ENCODE peak calls at places on chromosomes 5 and 9, in five cellular contexts. L is HCT116, R is astrocyte, M is heart right ventricle, U is right lobe of liver. S is an unnamed sample. For H3K4me1, the result is how much of the 10 kb centered on the place peaks cover.

GRCh38 chr9:70477146-70477745 is 62.8 kb upstream of the KLF9 start:
- DNase-seq in R (peak), U (no peak), L (no peak), M (no peak), S (no peak)

GRCh38 chr5:148805323-148806290 is 20.8 kb upstream of the ADRB2 start:
- DNase-seq in R (peak), M (peak), L (no peak), U (no peak), S (peak)

GRCh38 chr5:55613112-55613868 is 78.5 kb upstream of the PLPP1 start:
- DNase-seq in L (no peak), U (no peak), R (no peak), M (no peak), S (no peak)

GRCh38 chr9:93184439-93185221 is 691 bp downstream of the WNK2 start:
- DNase-seq in L (no peak), M (no peak), U (no peak), R (no peak), S (no peak)

GRCh38 chr5:140341591-140341990 is 4.8 kb downstream of the HBEGF start:
- DNase-seq in M (peak), R (no peak), L (no peak), U (no peak), S (peak)

GRCh38 chr5:152688561-152689274 is 283.6 kb upstream of the NMUR2 start:
- DNase-seq in U (no peak), L (no peak), R (peak), M (no peak), S (no peak)

GRCh38 chr5:107523019-107523680 is 147.6 kb downstream of the EFNA5 start:
- DNase-seq in L (no peak), M (no peak), U (no peak), R (no peak), S (no peak)

GRCh38 chr9:125106285-125106893 is 36.9 kb downstream of the SCAI start:
- DNase-seq in U (no peak), L (no peak), M (no peak), R (peak), S (no peak)

GRCh38 chr5:77632526-77633268 is 5.8 kb downstream of the OTP start:
- DNase-seq in U (no peak), M (no peak), L (no peak), R (no peak), S (no peak)

GRCh38 chr5:103896593-103896992 is 334.0 kb upstream of the NUDT12 start:
- DNase-seq in L (no peak), M (no peak), U (no peak), R (no peak), S (no peak)

GRCh38 chr9:114002986-114003740 is 74.9 kb downstream of the AMBP start:
- DNase-seq in M (peak), L (no peak), U (no peak), R (peak), S (no peak)

GRCh38 chr9:34592895-34593601 is 3.5 kb upstream of the CNTFR start:
- DNase-seq in U (peak), R (no peak), L (no peak), M (peak), S (peak)

GRCh38 chr9:38233343-38233742 is 159.2 kb upstream of the ALDH1B1 start:
- DNase-seq in L (no peak), M (no peak), R (no peak), U (no peak), S (no peak)

GRCh38 chr5:143316844-143317631 is 86.4 kb downstream of the NR3C1 start:
- DNase-seq in M (peak), U (no peak), R (peak), L (no peak), S (no peak)
- H3K4me1 ChIP-seq in M (under half), U (under half), R (under half), L (under half), S (half or more)

GRCh38 chr5:142221091-142221860 is 103.5 kb downstream of the SPRY4 start:
- DNase-seq in M (no peak), U (no peak), R (no peak), L (no peak), S (no peak)
- H3K27ac ChIP-seq in M (peak), U (no peak), R (no peak), L (no peak), S (no peak)

GRCh38 chr5:7468742-7469141 is 72.8 kb downstream of the ADCY2 start:
- DNase-seq in R (no peak), M (no peak), L (no peak), U (no peak), S (no peak)

GRCh38 chr5:7467179-7467578 is 71.2 kb downstream of the ADCY2 start:
- DNase-seq in R (no peak), L (no peak), U (no peak), M (no peak), S (no peak)

GRCh38 chr5:7462758-7463157 is 66.8 kb downstream of the ADCY2 start:
- DNase-seq in M (no peak), R (no peak), U (no peak), L (no peak), S (no peak)

GRCh38 chr5:7464182-7464581 is 68.2 kb downstream of the ADCY2 start:
- DNase-seq in L (no peak), M (no peak), U (no peak), R (no peak), S (peak)
- TF ChIP-seq CTCF in L (no peak), M (no peak), U (no peak), R (no peak), S (no peak)

DNA sequence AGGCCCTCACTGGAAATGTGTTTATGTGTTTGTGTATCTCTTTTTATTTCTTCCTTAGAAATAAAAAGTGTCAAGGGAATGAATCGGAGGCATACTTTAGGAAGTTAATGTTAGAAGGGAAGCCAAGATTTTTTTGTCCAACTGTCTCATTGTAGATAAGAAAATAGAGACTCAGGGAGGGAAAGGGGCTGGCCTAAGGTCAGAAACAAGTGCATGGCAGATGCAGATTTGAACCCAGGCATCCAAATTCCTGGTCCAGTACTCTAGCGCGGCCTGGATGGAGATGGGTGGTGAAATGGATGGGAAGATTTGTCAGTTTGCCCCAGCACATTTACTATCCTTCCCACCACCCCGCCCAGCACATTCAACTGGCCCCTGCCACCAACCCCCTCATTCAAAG is 19.9 kb upstream of the TNIP1 start:
- DNase-seq in M (no peak), U (no peak), R (no peak), L (no peak), S (no peak)
- H3K4me1 ChIP-seq in M (under half), U (under half), R (under half), L (under half), S (under half)

DNA sequence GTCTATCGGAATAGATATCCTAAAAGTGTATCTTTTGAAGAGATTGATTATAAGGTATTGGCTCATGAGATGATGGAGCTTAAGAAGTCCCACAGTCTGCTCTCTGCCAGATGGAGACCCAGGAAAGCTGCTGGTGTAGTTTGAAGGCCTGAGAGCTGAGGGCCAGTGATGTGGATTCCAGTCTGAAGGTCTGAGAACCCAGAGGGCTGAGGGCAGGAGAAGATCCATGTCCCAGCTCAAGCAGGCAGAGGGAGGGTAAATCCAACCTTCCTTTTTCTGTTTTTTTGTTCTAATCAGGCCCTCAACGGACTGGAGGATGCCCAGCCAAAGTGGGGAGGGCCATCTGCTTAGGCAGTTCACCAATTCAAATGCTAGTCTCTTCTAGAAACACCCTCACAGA is 11.0 kb upstream of the ABL1 start:
- DNase-seq in M (no peak), L (no peak), R (no peak), U (no peak), S (no peak)
- H3K27ac ChIP-seq in M (peak), L (no peak), R (peak), U (no peak), S (peak)

GRCh38 chr9:136693135-136693489 is 5.9 kb upstream of the AGPAT2 start:
- DNase-seq in U (no peak), R (no peak), L (no peak), M (no peak), S (no peak)

GRCh38 chr9:136691316-136692189 is 4.3 kb upstream of the AGPAT2 start:
- DNase-seq in U (no peak), L (no peak), M (no peak), R (no peak), S (no peak)

GRCh38 chr9:136690841-136691261 is 3.6 kb upstream of the AGPAT2 start:
- DNase-seq in U (peak), R (no peak), L (no peak), M (peak), S (peak)

GRCh38 chr9:136693490-136694162 is 6.4 kb upstream of the AGPAT2 start:
- DNase-seq in U (peak), R (peak), L (peak), M (no peak), S (no peak)

DNA sequence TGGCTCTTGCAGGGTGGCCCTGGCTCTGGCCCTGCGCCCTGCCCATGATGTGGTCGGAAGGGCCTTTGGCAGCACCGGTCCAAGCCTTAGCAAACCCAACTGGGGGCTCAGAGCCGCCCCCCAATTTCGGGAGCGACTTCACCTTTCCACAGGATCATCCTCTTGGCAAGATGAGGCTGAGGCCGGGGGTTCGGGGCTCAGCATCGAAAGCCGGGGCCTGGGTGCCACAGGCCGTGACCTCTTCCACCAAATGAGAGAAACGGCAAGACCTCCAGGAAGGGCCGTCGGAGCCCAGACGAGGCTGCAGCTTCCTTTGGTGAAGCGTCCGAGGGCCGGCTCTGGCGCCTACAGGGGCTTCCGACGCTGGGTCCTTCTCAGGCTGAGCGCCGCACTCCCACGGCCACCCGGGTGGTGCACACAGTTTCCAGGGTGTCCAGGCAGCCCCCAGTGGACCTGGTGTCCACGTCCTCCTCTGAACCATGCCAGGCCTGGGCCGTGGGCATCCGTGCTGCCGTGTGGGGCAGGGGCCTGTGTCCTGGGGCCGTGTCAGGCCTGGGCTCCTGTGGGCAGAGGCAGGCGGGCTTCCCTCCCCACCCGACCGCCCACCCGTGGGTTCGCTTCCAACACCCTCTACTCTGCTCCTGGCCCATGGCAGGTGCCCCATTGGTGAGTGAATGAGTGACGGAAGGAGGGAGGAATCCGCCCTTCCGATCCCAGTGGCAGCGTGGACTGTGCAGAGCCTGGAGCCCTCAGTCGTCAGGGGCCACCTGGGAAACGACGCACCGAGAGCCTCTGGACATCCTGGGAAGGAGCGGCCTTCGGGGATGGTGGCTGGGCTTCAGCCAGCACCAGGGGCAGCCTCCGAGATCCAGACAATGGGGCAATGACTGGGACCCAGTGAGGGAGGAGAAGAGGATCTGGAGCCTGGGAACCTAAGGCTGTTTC is 5.2 kb upstream of the AGPAT2 start:
- DNase-seq in L (no peak), U (no peak), R (no peak), M (no peak), S (no peak)
- TF ChIP-seq CTCF in L (no peak), U (no peak), R (no peak), M (no peak), S (no peak)

S was measured in psoas muscle.